ENCODE peak calls at places on chromosome 16, in four cellular contexts. H, K, Y and X are unnamed samples.

GRCh38 chr16:21957687-21958346 is 4.7 kb downstream of the UQCRC2 start:
- DNase-seq in H (no peak), K (no peak), Y (no peak), X (no peak)

GRCh38 chr16:87086156-87086555 is 231.0 kb downstream of the C16orf95 start:
- DNase-seq in H (peak; percentile 65), K (no peak), Y (peak; percentile 45), X (peak; percentile 79)

GRCh38 chr16:19583665-19584300 is 28.3 kb downstream of the VPS35L start:
- DNase-seq in H (no peak), K (no peak), Y (no peak), X (no peak)

GRCh38 chr16:86387461-86388440 is 122.6 kb upstream of the FOXF1 start:
- DNase-seq in H (no peak), K (no peak), Y (peak; percentile 95), X (peak; percentile 98)

GRCh38 chr16:29148867-29149272 is 164.0 kb downstream of the LAT start:
- DNase-seq in H (no peak), K (peak; percentile 49), Y (no peak), X (no peak)

GRCh38 chr16:11262915-11263314 is 6.2 kb downstream of the TNP2 start:
- DNase-seq in H (peak; percentile 74), K (no peak), Y (no peak), X (no peak)

GRCh38 chr16:11673091-11674000 is 5.1 kb downstream of the SNN start:
- DNase-seq in H (no peak), K (no peak), Y (no peak), X (no peak)

GRCh38 chr16:19911747-19912146 is 27.1 kb upstream of the GPRC5B start:
- DNase-seq in H (no peak), K (no peak), Y (no peak), X (no peak)

GRCh38 chr16:29807426-29808218 is 1.3 kb downstream of the MAZ start:
- DNase-seq in H (peak; percentile 98), K (peak; percentile 91), Y (peak; percentile 81), X (peak; percentile 87)

GRCh38 chr16:67029249-67030096 is 524 bp downstream of the CBFB start:
- DNase-seq in H (peak; percentile 93), K (peak; percentile 58), Y (no peak), X (peak; percentile 65)

GRCh38 chr16:85399583-85400284 is 213.4 kb upstream of the GSE1 start:
- DNase-seq in H (peak; percentile 68), K (no peak), Y (no peak), X (no peak)

GRCh38 chr16:75263963-75264445 is 12.6 kb upstream of the BCAR1 start:
- DNase-seq in H (peak; percentile 89), K (no peak), Y (no peak), X (no peak)

GRCh38 chr16:66091462-66091861 is 275.0 kb upstream of the CDH5 start:
- DNase-seq in H (no peak), K (no peak), Y (peak; percentile 70), X (no peak)

GRCh38 chr16:50699345-50700159 is 6.1 kb downstream of the NOD2 start:
- DNase-seq in H (peak; percentile 89), K (no peak), Y (no peak), X (no peak)

GRCh38 chr16:30533146-30533522 is 1.5 kb downstream of the ZNF747 start:
- DNase-seq in H (no peak), K (no peak), Y (no peak), X (no peak)

GRCh38 chr16:55661842-55662479 is 6.2 kb downstream of the SLC6A2 start:
- DNase-seq in H (no peak), K (no peak), Y (no peak), X (no peak)

GRCh38 chr16:30065943-30066881 is 652 bp downstream of the ALDOA start:
- DNase-seq in H (no peak), K (peak; percentile 62), Y (no peak), X (peak; percentile 79)

GRCh38 chr16:71287903-71288302 is 1.3 kb downstream of the CMTR2 start:
- DNase-seq in H (no peak), K (no peak), Y (no peak), X (no peak)

GRCh38 chr16:30953511-30954124 is 3.9 kb upstream of the SETD1A start:
- DNase-seq in H (no peak), K (peak; percentile 53), Y (no peak), X (peak; percentile 50)

GRCh38 chr16:86740298-86740697 is 161.9 kb downstream of the FOXL1 start:
- DNase-seq in H (no peak), K (no peak), Y (no peak), X (no peak)

GRCh38 chr16:4319454-4319853 is 3.6 kb downstream of the GLIS2 start:
- DNase-seq in H (no peak), K (no peak), Y (no peak), X (no peak)

GRCh38 chr16:1645914-1646525 is 32.1 kb upstream of the JPT2 start:
- DNase-seq in H (no peak), K (no peak), Y (no peak), X (no peak)

GRCh38 chr16:55567382-55567781 is 898 bp downstream of the CAPNS2 start:
- DNase-seq in H (no peak), K (peak; percentile 31), Y (peak; percentile 28), X (no peak)

GRCh38 chr16:62033065-62033464 is 3.2 kb downstream of the CDH8 start:
- DNase-seq in H (no peak), K (no peak), Y (no peak), X (no peak)

GRCh38 chr16:10485698-10486382 is 94.6 kb downstream of the EMP2 start:
- DNase-seq in H (no peak), K (no peak), Y (no peak), X (no peak)

GRCh38 chr16:14357328-14357727 is 272.7 kb downstream of the PARN start:
- DNase-seq in H (no peak), K (no peak), Y (no peak), X (no peak)

GRCh38 chr16:89153848-89154271 is 17.7 kb upstream of the CDH15 start:
- DNase-seq in H (no peak), K (no peak), Y (no peak), X (no peak)

GRCh38 chr16:57526498-57526897 is 9.9 kb downstream of the CCDC102A start:
- DNase-seq in H (no peak), K (no peak), Y (no peak), X (no peak)

GRCh38 chr16:66020061-66020460 is 346.4 kb upstream of the CDH5 start:
- DNase-seq in H (no peak), K (no peak), Y (no peak), X (no peak)

GRCh38 chr16:67489401-67490083 is 6.2 kb upstream of the AGRP start:
- DNase-seq in H (no peak), K (no peak), Y (no peak), X (peak; percentile 27)

GRCh38 chr16:57795431-57795878 is 6.8 kb downstream of the KIFC3 start:
- DNase-seq in H (no peak), K (peak; percentile 60), Y (no peak), X (peak; percentile 40)